ENCODE peak calls at places on chromosomes 6 and 20, in eight cellular contexts. Z is SW 1271, U is fibroblast of the aortic adventitia, E is upper lobe of right lung, S is DMS53, R is T follicular helper cell, F is GM12878, X is tibial nerve. M is an unnamed sample.

GRCh38 chr6:15892369-15892768 is 229.5 kb upstream of the DTNBP1 start:
- DNase-seq in Z (no peak), U (no peak), E (no peak), S (no peak), R (no peak), F (no peak), X (no peak), M (no peak)

GRCh38 chr20:39036851-39037250 is 74.7 kb downstream of the DHX35 start:
- DNase-seq in Z (no peak), U (no peak), E (no peak), S (no peak), R (no peak), F (no peak), X (no peak), M (no peak)

GRCh38 chr20:16544949-16545348 is 28.3 kb downstream of the KIF16B start:
- DNase-seq in Z (no peak), U (no peak), E (no peak), S (no peak), R (no peak), F (no peak), X (no peak), M (no peak)

GRCh38 chr6:92114797-92115196 is 1304.6 kb downstream of the EPHA7 start:
- DNase-seq in Z (no peak), U (no peak), E (no peak), S (no peak), R (no peak), F (no peak), X (no peak), M (peak; percentile 10)

GRCh38 chr6:166485651-166486535 is 100.6 kb downstream of the RAMACL start:
- DNase-seq in Z (no peak), U (no peak), E (peak; percentile 54), S (no peak), R (no peak), F (no peak), X (no peak), M (no peak)

GRCh38 chr6:167849846-167850459 is 23.2 kb downstream of the AFDN start:
- DNase-seq in Z (peak; percentile 17), U (no peak), E (no peak), S (peak; percentile 60), R (no peak), F (no peak), X (no peak), M (peak; percentile 44)

GRCh38 chr6:1297746-1298145 is 14.2 kb upstream of the FOXQ1 start:
- DNase-seq in Z (no peak), U (peak; percentile 89), E (no peak), S (no peak), R (no peak), F (no peak), X (no peak), M (no peak)

GRCh38 chr6:139508576-139508975 is 134.1 kb upstream of the CITED2 start:
- DNase-seq in Z (no peak), U (no peak), E (no peak), S (peak; percentile 79), R (no peak), F (no peak), X (no peak), M (no peak)

GRCh38 chr6:7159790-7160525 is 52.2 kb downstream of the RREB1 start:
- DNase-seq in Z (no peak), U (no peak), E (no peak), S (no peak), R (no peak), F (no peak), X (no peak), M (no peak)

GRCh38 chr6:159633196-159633595 is 59.8 kb downstream of the SOD2 start:
- DNase-seq in Z (no peak), U (peak; percentile 27), E (no peak), S (peak; percentile 37), R (no peak), F (no peak), X (no peak), M (no peak)

GRCh38 chr20:2130062-2130591 is 28.5 kb downstream of the STK35 start:
- DNase-seq in Z (no peak), U (no peak), E (no peak), S (no peak), R (no peak), F (no peak), X (no peak), M (no peak)

M was measured in H4.